ENCODE peak calls at places on chromosomes 12 and 14, in five cellular contexts. R is NT2/D1, G is upper lobe of right lung, K is left ventricle myocardium inferior, T is mammary epithelial cell. M is an unnamed sample. For H3K9me3 and H3K4me1, the result is how much of the 10 kb centered on the place peaks cover.

GRCh38 chr12:563250-563781 is 99.9 kb downstream of the NINJ2 start:
- DNase-seq in R (no peak), G (no peak), K (no peak), T (peak), M (no peak)

GRCh38 chr14:105999361-106000028 is 473.1 kb downstream of the TMEM121 start:
- DNase-seq in R (peak), G (peak), K (peak), T (no peak), M (no peak)

GRCh38 chr12:125065753-125066570 is 727 bp downstream of the AACS start:
- DNase-seq in R (no peak), G (no peak), K (no peak), T (no peak), M (no peak)

GRCh38 chr12:128531153-128531552 is 264.2 kb downstream of the TMEM132C start:
- DNase-seq in R (no peak), G (no peak), K (no peak), T (no peak), M (no peak)

GRCh38 chr12:106898001-106898966 is 57.4 kb upstream of the TMEM263 start:
- DNase-seq in R (no peak), G (no peak), K (no peak), T (no peak), M (peak)

GRCh38 chr12:51403744-51404143 is 12.5 kb upstream of the GALNT6 start:
- DNase-seq in R (no peak), G (peak), K (no peak), T (no peak), M (no peak)

GRCh38 chr14:24409956-24410355 is 11.2 kb downstream of the NYNRIN start:
- DNase-seq in R (no peak), G (no peak), K (no peak), T (no peak), M (no peak)

GRCh38 chr14:96095058-96095457 is 55.9 kb downstream of the C14orf132 start:
- DNase-seq in R (no peak), G (no peak), K (no peak), T (no peak), M (no peak)

GRCh38 chr12:78403136-78403535 is 461.4 kb upstream of the SYT1 start:
- DNase-seq in R (no peak), G (no peak), K (no peak), T (peak), M (peak)

GRCh38 chr14:100772607-100773165 is 46.0 kb downstream of the DLK1 start:
- DNase-seq in R (no peak), G (no peak), K (no peak), T (no peak), M (no peak)

GRCh38 chr14:104075530-104076151 is 9.9 kb upstream of the ASPG start:
- DNase-seq in R (no peak), G (no peak), K (no peak), T (no peak), M (peak)

GRCh38 chr12:25585021-25585523 is 32.0 kb upstream of the LMNTD1 start:
- DNase-seq in R (no peak), G (no peak), K (no peak), T (peak), M (no peak)

GRCh38 chr14:55513491-55513890 is 66.5 kb upstream of the KTN1 start:
- DNase-seq in R (no peak), G (no peak), K (no peak), T (no peak), M (no peak)

GRCh38 chr14:90412058-90412457 is 15.2 kb downstream of the CALM1 start:
- DNase-seq in R (no peak), G (no peak), K (no peak), T (no peak), M (no peak)

GRCh38 chr14:68580096-68580640 is 212.7 kb downstream of the ZFP36L1 start:
- DNase-seq in R (no peak), G (no peak), K (no peak), T (no peak), M (no peak)

GRCh38 chr12:122203301-122203967 is at the start of gene B3GNT4:
- DNase-seq in R (no peak), G (peak), K (peak), T (peak), M (peak)

GRCh38 chr12:1922075-1922709 is 3.7 kb upstream of the CACNA2D4 start:
- DNase-seq in R (no peak), G (no peak), K (no peak), T (no peak), M (no peak)

GRCh38 chr12:71636704-71637115 is 26.9 kb downstream of the ZFC3H1 start:
- DNase-seq in R (peak), G (no peak), K (no peak), T (peak), M (peak)

GRCh38 chr12:124906606-124907261 is 7.7 kb downstream of the UBC start:
- DNase-seq in R (peak), G (peak), K (peak), T (peak), M (peak)

GRCh38 chr14:32087173-32087861 is 10.2 kb downstream of the ARHGAP5 start:
- DNase-seq in R (no peak), G (no peak), K (no peak), T (peak), M (no peak)

GRCh38 chr12:125889742-125890141 is 824.5 kb downstream of the AACS start:
- DNase-seq in R (no peak), G (no peak), K (no peak), T (no peak), M (no peak)

GRCh38 chr14:95531473-95531872 is 3.4 kb upstream of the GLRX5 start:
- DNase-seq in R (no peak), G (no peak), K (no peak), T (peak), M (no peak)

GRCh38 chr12:25581067-25581466 is 28.0 kb upstream of the LMNTD1 start:
- DNase-seq in R (no peak), G (no peak), K (no peak), T (no peak), M (no peak)

GRCh38 chr12:106581543-106582263 is 1.1 kb upstream of the RFX4 start:
- DNase-seq in R (no peak), G (no peak), K (no peak), T (no peak), M (peak)

GRCh38 chr14:64444984-64445845 is 20.1 kb upstream of the AKAP5 start:
- DNase-seq in R (no peak), G (no peak), K (no peak), T (peak), M (no peak)

GRCh38 chr12:113092478-113093408 is 36.2 kb downstream of the DTX1 start:
- DNase-seq in R (no peak), G (peak), K (peak), T (no peak), M (no peak)

GRCh38 chr14:102392506-102392905 is 29.8 kb downstream of the TECPR2 start:
- DNase-seq in R (no peak), G (no peak), K (no peak), T (no peak), M (no peak)

GRCh38 chr14:102394717-102395378 is 32.1 kb downstream of the TECPR2 start:
- DNase-seq in R (no peak), G (no peak), K (no peak), T (no peak), M (no peak)

GRCh38 chr14:102396531-102396930 is 33.8 kb downstream of the TECPR2 start:
- DNase-seq in R (no peak), G (no peak), K (no peak), T (no peak), M (no peak)
- H3K9me3 ChIP-seq in R (under half), G (under half), K (under half), T (under half), M (under half)

GRCh38 chr12:54388214-54389138 is 3.9 kb upstream of the ZNF385A start:
- DNase-seq in R (no peak), G (no peak), K (no peak), T (no peak), M (no peak)
- H3K4me1 ChIP-seq in R (half or more), G (under half), K (under half), T (half or more), M (under half)

GRCh38 chr12:37543131-37543965 is 773.2 kb upstream of the ALG10B start:
- DNase-seq in R (no peak), G (peak), K (no peak), T (no peak), M (no peak)

GRCh38 chr12:37545759-37546158 is 770.8 kb upstream of the ALG10B start:
- DNase-seq in R (no peak), G (peak), K (no peak), T (no peak), M (no peak)

GRCh38 chr12:37543966-37544668 is 772.5 kb upstream of the ALG10B start:
- DNase-seq in R (no peak), G (no peak), K (no peak), T (no peak), M (no peak)

GRCh38 chr12:37546206-37546605 is 770.4 kb upstream of the ALG10B start:
- DNase-seq in R (no peak), G (peak), K (no peak), T (no peak), M (no peak)

GRCh38 chr12:37541356-37541755 is 775.2 kb upstream of the ALG10B start:
- DNase-seq in R (no peak), G (no peak), K (no peak), T (no peak), M (no peak)
- H3K9me3 ChIP-seq in R (under half), G (under half), K (under half), T (under half), M (under half)

GRCh38 chr12:65613692-65614091 is 210.6 kb upstream of the HMGA2 start:
- DNase-seq in R (no peak), G (no peak), K (no peak), T (no peak), M (no peak)
- H3K4me1 ChIP-seq in R (under half), G (under half), K (under half), T (under half), M (under half)

DNA sequence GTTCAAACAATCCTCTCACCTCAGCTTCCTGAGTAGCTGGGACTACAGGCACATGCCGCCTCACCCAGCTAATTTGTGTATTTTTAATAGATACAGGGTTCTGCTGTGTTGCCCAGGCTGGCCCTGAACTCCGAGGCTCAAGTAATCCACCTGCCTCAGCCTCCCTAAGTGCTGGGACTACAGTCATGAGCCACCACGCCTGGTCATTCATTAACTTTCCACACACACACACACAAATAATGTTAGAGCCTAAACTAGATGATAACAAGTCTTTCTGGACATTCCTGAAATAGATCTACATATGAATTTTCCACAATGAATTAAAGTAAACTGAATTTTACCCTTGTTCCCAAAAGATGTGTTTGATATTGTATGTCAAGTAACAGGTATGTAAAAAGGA is 776.0 kb downstream of the GALC start:
- DNase-seq in R (no peak), G (no peak), K (no peak), T (no peak), M (no peak)
- H3K9me3 ChIP-seq in R (under half), G (under half), K (under half), T (under half), M (under half)

DNA sequence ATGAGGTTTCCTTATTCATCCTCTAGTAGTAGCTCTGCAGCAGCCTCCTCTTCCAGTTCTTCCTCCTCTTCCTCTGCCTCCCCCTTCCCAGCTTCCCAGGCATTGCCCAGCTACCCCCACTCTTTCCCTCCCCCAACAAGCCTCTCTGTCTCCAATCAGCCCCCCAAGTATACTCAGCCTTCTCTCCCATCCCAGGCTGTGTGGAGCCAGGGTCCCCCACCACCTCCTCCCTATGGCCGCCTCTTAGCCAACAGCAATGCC is 7.3 kb upstream of the RNU7-1 start:
- DNase-seq in R (no peak), G (no peak), K (no peak), T (no peak), M (no peak)
- H3K4me1 ChIP-seq in R (under half), G (under half), K (half or more), T (under half), M (under half)